ENCODE peak calls at places on chromosome 6, in nine cellular contexts. I is nephron progenitor cell; G is sigmoid colon; C is stimulated activated CD4-positive, alpha-beta T cell treated with anti-CD3 and anti-CD28 coated beads, Interleukin-12 subunit alpha, Interleukin-12 subunit beta, amount 100 ng/mL, for 48 hours; H is AG20443; Z is psoas muscle; Y is Caco-2; V is left colon; E is foreskin melanocyte. Q is an unnamed sample.

GRCh38 chr6:38169826-38170526 is 350.4 kb downstream of the ZFAND3 start:
- DNase-seq in I (no peak), G (no peak), C (no peak), V (peak), Z (no peak), Y (no peak), H (no peak), E (no peak), Q (no peak)

GRCh38 chr6:905541-905940 is 212.6 kb upstream of the EXOC2 start:
- DNase-seq in G (no peak), V (no peak), I (no peak), E (no peak), C (no peak), Z (no peak), Y (no peak), H (no peak), Q (no peak)

GRCh38 chr6:56902551-56903464 is 52.1 kb upstream of the BEND6 start:
- DNase-seq in C (no peak), V (no peak), H (peak), Y (peak), Z (no peak), G (no peak), E (peak), I (no peak), Q (no peak)

GRCh38 chr6:145715426-145715825 is 19.9 kb downstream of the EPM2A start:
- DNase-seq in G (no peak), I (no peak), Z (no peak), H (no peak), V (no peak), E (no peak), Y (no peak), C (no peak), Q (no peak)

GRCh38 chr6:4673861-4674260 is 102.3 kb upstream of the CDYL start:
- DNase-seq in I (no peak), H (no peak), Y (no peak), V (no peak), C (no peak), Z (no peak), E (no peak), G (no peak), Q (no peak)

GRCh38 chr6:114108119-114109002 is 137.4 kb upstream of the HDAC2 start:
- DNase-seq in E (peak), C (peak), V (peak), H (peak), Y (peak), I (peak), G (peak), Z (peak), Q (peak)

GRCh38 chr6:101645770-101646169 is 252.3 kb downstream of the GRIK2 start:
- DNase-seq in C (no peak), Z (no peak), Y (no peak), G (no peak), H (no peak), I (no peak), V (no peak), E (no peak), Q (no peak)

GRCh38 chr6:151100326-151100725 is 139.4 kb upstream of the AKAP12 start:
- DNase-seq in V (no peak), Y (no peak), C (no peak), G (peak), I (no peak), H (no peak), E (no peak), Z (no peak), Q (no peak)

GRCh38 chr6:101531538-101531937 is 138.0 kb downstream of the GRIK2 start:
- DNase-seq in Y (no peak), H (no peak), E (no peak), V (no peak), I (no peak), Z (no peak), C (no peak), G (no peak), Q (no peak)

GRCh38 chr6:169589293-169589692 is 112.5 kb downstream of the WDR27 start:
- DNase-seq in H (no peak), E (no peak), Z (no peak), I (no peak), C (no peak), G (no peak), V (no peak), Y (no peak), Q (no peak)

GRCh38 chr6:134447423-134447822 is 129.5 kb upstream of the SGK1 start:
- DNase-seq in Y (no peak), Z (no peak), G (no peak), I (no peak), E (no peak), H (no peak), C (no peak), V (no peak), Q (no peak)

GRCh38 chr6:71289039-71289801 is 609 bp downstream of the OGFRL1 start:
- DNase-seq in H (peak), E (no peak), G (peak), C (peak), V (peak), Y (peak), I (peak), Z (peak), Q (peak)

GRCh38 chr6:159999240-159999671 is 30.4 kb downstream of the IGF2R start:
- DNase-seq in E (no peak), C (no peak), I (no peak), Y (no peak), V (no peak), Z (no peak), H (no peak), G (no peak), Q (no peak)

GRCh38 chr6:45073771-45074170 is 254.4 kb upstream of the RUNX2 start:
- DNase-seq in Y (no peak), E (no peak), C (no peak), G (no peak), V (no peak), H (no peak), Z (no peak), I (no peak), Q (no peak)

GRCh38 chr6:97630592-97630991 is 347.6 kb upstream of the MMS22L start:
- DNase-seq in C (no peak), I (no peak), G (no peak), Z (no peak), Y (no peak), E (no peak), V (no peak), H (no peak), Q (no peak)

GRCh38 chr6:26284537-26285142 is 80.4 kb upstream of the BTN3A2 start:
- DNase-seq in Z (peak), I (peak), Y (peak), C (no peak), G (peak), E (no peak), V (peak), H (peak), Q (peak)

GRCh38 chr6:136975089-136975715 is 53.1 kb downstream of the SLC35D3 start:
- DNase-seq in Y (no peak), V (no peak), Z (no peak), G (no peak), H (no peak), C (no peak), E (no peak), I (no peak), Q (no peak)

GRCh38 chr6:65649392-65649791 is 57.6 kb downstream of the EYS start:
- DNase-seq in E (no peak), V (no peak), G (no peak), H (no peak), Y (no peak), Z (no peak), C (no peak), I (no peak), Q (no peak)

GRCh38 chr6:15384901-15385300 is 139.0 kb downstream of the JARID2 start:
- DNase-seq in Y (no peak), Z (no peak), G (no peak), H (no peak), I (no peak), V (no peak), C (no peak), E (no peak), Q (no peak)

GRCh38 chr6:7047071-7047470 is 60.7 kb upstream of the RREB1 start:
- DNase-seq in Y (no peak), C (no peak), I (no peak), E (no peak), G (no peak), H (no peak), V (no peak), Z (no peak), Q (no peak)

GRCh38 chr6:51678274-51678673 is 409.1 kb downstream of the PKHD1 start:
- DNase-seq in I (no peak), H (no peak), G (no peak), Y (no peak), E (no peak), C (no peak), V (no peak), Z (no peak), Q (no peak)

GRCh38 chr6:41519305-41519747 is 26.9 kb upstream of the FOXP4 start:
- DNase-seq in G (no peak), C (no peak), Y (peak), H (no peak), I (no peak), Z (no peak), V (peak), E (no peak), Q (no peak)

GRCh38 chr6:163337958-163338357 is 76.6 kb upstream of the QKI start:
- DNase-seq in Z (no peak), C (no peak), I (no peak), H (no peak), E (no peak), V (no peak), Y (no peak), G (no peak), Q (no peak)

GRCh38 chr6:105121981-105122380 is 57.8 kb downstream of the POPDC3 start:
- DNase-seq in H (no peak), G (no peak), Y (no peak), E (no peak), I (no peak), C (no peak), V (no peak), Z (no peak), Q (no peak)

GRCh38 chr6:72813807-72814596 is 192.1 kb downstream of the KCNQ5 start:
- DNase-seq in Y (no peak), I (no peak), Z (peak), G (no peak), C (no peak), V (no peak), E (no peak), H (no peak), Q (peak)

GRCh38 chr6:142184332-142184731 is 37.3 kb downstream of the VTA1 start:
- DNase-seq in E (no peak), G (no peak), H (no peak), I (no peak), Y (no peak), V (no peak), Z (no peak), C (no peak), Q (no peak)

Q was measured in Right ventricle myocardium superior.